ENCODE peak calls at places on chromosomes 16 and 17, in six cellular contexts. Q, Z, N, A, B and M are unnamed samples.

GRCh38 chr17:73533127-73533526 is 111.1 kb downstream of the SDK2 start:
- DNase-seq in A (no peak), Z (no peak), B (no peak), N (no peak), Q (no peak), M (no peak)

GRCh38 chr16:30894540-30895368 is 877 bp upstream of the BCL7C start:
- DNase-seq in N (peak), Q (no peak), A (peak), Z (peak), B (no peak), M (no peak)

GRCh38 chr17:80719449-80719848 is 174.8 kb downstream of the RPTOR start:
- DNase-seq in B (no peak), Q (no peak), Z (no peak), N (no peak), A (no peak), M (no peak)

GRCh38 chr17:41579484-41580243 is 7.0 kb downstream of the KRT14 start:
- DNase-seq in Z (peak), Q (peak), A (peak), N (peak), B (peak), M (peak)

GRCh38 chr17:41772218-41772585 is 14.3 kb downstream of the JUP start:
- DNase-seq in A (no peak), B (no peak), N (no peak), Z (no peak), Q (peak), M (no peak)

GRCh38 chr16:70703041-70703834 is 17.4 kb upstream of the MTSS2 start:
- DNase-seq in N (peak), Z (peak), B (peak), A (peak), Q (no peak), M (no peak)

GRCh38 chr17:2703181-2703580 is 8.4 kb downstream of the CLUH start:
- DNase-seq in Z (no peak), Q (no peak), A (no peak), B (no peak), N (no peak), M (no peak)

GRCh38 chr17:65163990-65164495 is 26.9 kb downstream of the RGS9 start:
- DNase-seq in Z (peak), B (no peak), A (peak), Q (peak), N (peak), M (peak)

GRCh38 chr17:81069084-81069645 is 34.2 kb downstream of the BAIAP2 start:
- DNase-seq in Q (peak), N (no peak), A (no peak), B (no peak), Z (no peak), M (no peak)

GRCh38 chr17:73118876-73119485 is 26.5 kb upstream of the SLC39A11 start:
- DNase-seq in Q (no peak), A (no peak), Z (no peak), B (no peak), N (no peak), M (no peak)

GRCh38 chr17:2025220-2025621 is at the start of gene RTN4RL1:
- DNase-seq in A (peak), N (peak), Z (peak), Q (peak), B (peak), M (peak)

GRCh38 chr16:53089434-53090270 is 34.9 kb downstream of the CHD9 start:
- DNase-seq in Q (no peak), A (no peak), N (no peak), B (peak), Z (peak), M (no peak)

GRCh38 chr17:73256220-73256619 is 5.5 kb downstream of the CPSF4L start:
- DNase-seq in N (no peak), B (peak), Q (no peak), A (no peak), Z (no peak), M (no peak)

GRCh38 chr17:5530265-5530782 is 44.0 kb downstream of the MIS12 start:
- DNase-seq in Q (no peak), N (no peak), A (no peak), Z (no peak), B (no peak), M (no peak)

GRCh38 chr16:21523411-21524067 is 75.8 kb upstream of the METTL9 start:
- DNase-seq in A (no peak), B (peak), Z (no peak), Q (no peak), N (no peak), M (no peak)

GRCh38 chr16:10616744-10617640 is 36.6 kb upstream of the EMP2 start:
- DNase-seq in B (peak), Q (peak), Z (peak), N (no peak), A (peak), M (no peak)

GRCh38 chr16:81478876-81479496 is 34.4 kb downstream of the CMIP start:
- DNase-seq in N (no peak), Z (no peak), B (no peak), A (peak), Q (peak), M (peak)

GRCh38 chr16:72262711-72263110 is 90.8 kb upstream of the PMFBP1 start:
- DNase-seq in Q (no peak), B (no peak), Z (no peak), A (no peak), N (no peak), M (no peak)

GRCh38 chr16:50245417-50246298 is 20.7 kb upstream of the ADCY7 start:
- DNase-seq in N (peak), Q (peak), Z (peak), A (peak), B (peak), M (peak)

GRCh38 chr17:17685775-17686291 is 4.6 kb downstream of the RAI1 start:
- DNase-seq in N (peak), Z (peak), Q (peak), A (peak), B (no peak), M (peak)

GRCh38 chr17:78390241-78391050 is 12.0 kb downstream of the PGS1 start:
- DNase-seq in B (no peak), N (peak), Z (peak), A (no peak), Q (no peak), M (no peak)

GRCh38 chr16:29304251-29304900 is 102.1 kb downstream of the NPIPB11 start:
- DNase-seq in A (no peak), Z (no peak), N (no peak), B (no peak), Q (no peak), M (no peak)

GRCh38 chr17:4533522-4534502 is 21.4 kb downstream of the MYBBP1A start:
- DNase-seq in A (peak), B (peak), Q (peak), N (no peak), Z (no peak), M (no peak)

GRCh38 chr16:2512920-2513404 is 790 bp upstream of the ATP6V0C start:
- DNase-seq in N (peak), Q (no peak), Z (no peak), B (peak), A (peak), M (no peak)

GRCh38 chr16:50448522-50448921 is 79.7 kb upstream of the BRD7 start:
- DNase-seq in N (no peak), A (peak), Z (no peak), Q (no peak), B (peak), M (no peak)

GRCh38 chr17:56434610-56435009 is 158.9 kb upstream of the NOG start:
- DNase-seq in N (no peak), A (no peak), Q (no peak), B (no peak), Z (no peak), M (peak)

GRCh38 chr16:12500771-12501170 is 302.9 kb downstream of the CPPED1 start:
- DNase-seq in B (no peak), N (no peak), Q (peak), A (peak), Z (no peak), M (no peak)

GRCh38 chr16:30805056-30805369 is 18.0 kb upstream of the ZNF629 start:
- DNase-seq in Z (no peak), N (peak), A (no peak), Q (no peak), B (no peak), M (peak)

GRCh38 chr16:9124444-9124843 is 33.0 kb downstream of the HAPSTR1 start:
- DNase-seq in B (no peak), A (no peak), Q (no peak), N (no peak), Z (no peak), M (no peak)

GRCh38 chr17:57545836-57546305 is 199.2 kb downstream of the CCDC182 start:
- DNase-seq in B (no peak), N (no peak), Q (no peak), Z (no peak), A (no peak), M (no peak)

DNA sequence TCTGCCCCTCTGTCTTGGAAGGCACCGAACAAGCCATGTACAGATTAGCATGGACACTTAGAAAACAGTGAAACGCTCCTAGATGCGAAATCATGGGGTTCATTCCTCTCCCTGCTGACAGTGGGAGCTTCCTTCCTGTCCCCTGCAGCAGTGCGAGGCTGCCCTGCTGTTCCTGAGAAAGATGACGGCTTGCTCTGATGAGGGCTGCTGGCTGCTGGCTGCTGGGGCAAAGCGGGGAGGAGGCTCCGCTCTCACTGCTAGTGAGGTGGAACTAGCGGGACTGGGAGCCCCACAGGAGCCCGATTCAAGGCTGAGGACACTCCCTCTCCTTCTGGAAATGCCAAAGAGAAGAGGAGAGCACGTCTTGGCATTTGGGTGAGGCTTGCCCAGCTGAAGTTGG is 25.9 kb upstream of the CACNG4 start:
- DNase-seq in A (no peak), Z (no peak), N (no peak), B (no peak), Q (no peak), M (no peak)
- H3K4me3 ChIP-seq in A (no peak), Z (no peak), N (no peak), B (no peak), Q (no peak), M (no peak)

GRCh38 chr17:40038882-40039513 is 15.2 kb downstream of the MED24 start:
- DNase-seq in A (peak), Q (peak), Z (peak), N (peak), B (peak), M (no peak)
- TF ChIP-seq CTCF in A (peak), Q (no peak), Z (peak), N (peak), B (peak), M (peak)

GRCh38 chr16:87604572-87605135 is 2.3 kb downstream of the JPH3 start:
- DNase-seq in N (no peak), B (no peak), Z (no peak), A (no peak), Q (no peak), M (no peak)
- H3K4me3 ChIP-seq in N (no peak), B (peak), Z (no peak), A (no peak), Q (no peak), M (no peak)

GRCh38 chr16:66444049-66444481 is 17.0 kb downstream of the BEAN1 start:
- DNase-seq in N (no peak), B (peak), Q (no peak), Z (no peak), A (no peak), M (no peak)
- TF ChIP-seq CTCF in N (peak), B (peak), Q (no peak), Z (peak), A (peak), M (no peak)

DNA sequence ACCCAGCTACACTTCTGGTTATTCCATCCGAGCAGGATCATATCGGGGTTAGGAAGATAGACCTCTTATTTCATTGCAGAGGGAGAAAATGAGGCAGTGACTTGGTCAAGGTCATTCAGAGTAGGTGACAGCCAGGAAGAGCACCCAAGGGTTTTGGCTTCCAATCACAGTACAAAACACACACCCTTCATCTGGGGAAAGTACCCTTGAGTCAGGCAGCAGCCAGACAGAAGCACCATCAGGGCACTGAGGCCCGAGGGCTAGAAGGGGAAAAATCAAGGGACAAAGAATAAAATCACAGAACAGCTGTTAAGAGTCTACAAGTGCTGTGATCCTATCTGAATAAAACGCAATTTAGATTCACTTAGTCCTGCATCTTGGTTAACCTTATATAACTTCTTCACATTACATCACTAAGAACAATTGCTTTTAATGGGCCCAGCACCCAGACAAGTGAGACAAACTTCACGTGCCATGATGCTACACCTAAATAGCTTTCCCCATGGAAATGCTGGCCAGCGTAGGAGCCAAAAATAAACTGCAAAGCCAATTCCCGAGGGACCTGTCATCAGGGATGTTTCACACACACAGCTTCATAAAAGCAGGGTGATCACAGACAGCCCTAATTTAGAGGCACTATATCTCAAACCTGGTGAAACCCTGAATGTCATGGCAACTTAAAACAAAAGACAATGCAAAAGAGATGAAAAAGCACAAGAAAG is 4.9 kb downstream of the UBE2O start:
- DNase-seq in N (no peak), A (no peak), Q (no peak), Z (peak), B (no peak), M (peak)
- H3K4me3 ChIP-seq in N (no peak), A (no peak), Q (no peak), Z (no peak), B (no peak), M (no peak)

GRCh38 chr16:86772671-86773338 is 194.5 kb downstream of the FOXL1 start:
- DNase-seq in A (no peak), B (peak), Q (no peak), N (no peak), Z (no peak), M (no peak)
- TF ChIP-seq CTCF in A (no peak), B (peak), Q (no peak), N (no peak), Z (no peak), M (no peak)

GRCh38 chr16:46573008-46573833 is 48.0 kb downstream of the SHCBP1 start:
- DNase-seq in N (peak), A (peak), Q (no peak), B (no peak), Z (peak), M (peak)
- H3K4me3 ChIP-seq in N (no peak), A (no peak), Q (no peak), B (no peak), Z (peak), M (no peak)

DNA sequence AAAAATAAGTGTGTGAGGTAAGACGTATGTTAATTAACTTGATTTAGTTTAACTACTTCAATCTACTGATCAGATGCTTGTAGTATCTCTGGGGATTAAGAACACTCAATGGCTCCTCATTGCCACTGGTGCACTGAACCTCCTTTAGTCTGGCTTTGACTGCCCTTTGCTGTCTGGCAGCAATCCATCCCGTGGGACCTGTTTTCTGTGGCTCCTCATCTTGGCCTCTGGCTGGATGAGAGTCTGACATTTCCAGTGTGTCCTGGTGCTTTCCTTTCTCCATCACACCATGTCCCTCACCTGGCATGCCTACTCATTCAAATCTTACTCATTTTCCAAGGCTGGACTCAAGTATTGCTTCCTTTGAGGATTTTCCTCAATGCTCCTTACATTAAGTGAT is 212.2 kb downstream of the CA10 start:
- DNase-seq in B (no peak), Q (no peak), Z (no peak), N (no peak), A (no peak), M (no peak)
- TF ChIP-seq CTCF in B (no peak), Q (no peak), Z (no peak), N (no peak), A (no peak), M (no peak)

DNA sequence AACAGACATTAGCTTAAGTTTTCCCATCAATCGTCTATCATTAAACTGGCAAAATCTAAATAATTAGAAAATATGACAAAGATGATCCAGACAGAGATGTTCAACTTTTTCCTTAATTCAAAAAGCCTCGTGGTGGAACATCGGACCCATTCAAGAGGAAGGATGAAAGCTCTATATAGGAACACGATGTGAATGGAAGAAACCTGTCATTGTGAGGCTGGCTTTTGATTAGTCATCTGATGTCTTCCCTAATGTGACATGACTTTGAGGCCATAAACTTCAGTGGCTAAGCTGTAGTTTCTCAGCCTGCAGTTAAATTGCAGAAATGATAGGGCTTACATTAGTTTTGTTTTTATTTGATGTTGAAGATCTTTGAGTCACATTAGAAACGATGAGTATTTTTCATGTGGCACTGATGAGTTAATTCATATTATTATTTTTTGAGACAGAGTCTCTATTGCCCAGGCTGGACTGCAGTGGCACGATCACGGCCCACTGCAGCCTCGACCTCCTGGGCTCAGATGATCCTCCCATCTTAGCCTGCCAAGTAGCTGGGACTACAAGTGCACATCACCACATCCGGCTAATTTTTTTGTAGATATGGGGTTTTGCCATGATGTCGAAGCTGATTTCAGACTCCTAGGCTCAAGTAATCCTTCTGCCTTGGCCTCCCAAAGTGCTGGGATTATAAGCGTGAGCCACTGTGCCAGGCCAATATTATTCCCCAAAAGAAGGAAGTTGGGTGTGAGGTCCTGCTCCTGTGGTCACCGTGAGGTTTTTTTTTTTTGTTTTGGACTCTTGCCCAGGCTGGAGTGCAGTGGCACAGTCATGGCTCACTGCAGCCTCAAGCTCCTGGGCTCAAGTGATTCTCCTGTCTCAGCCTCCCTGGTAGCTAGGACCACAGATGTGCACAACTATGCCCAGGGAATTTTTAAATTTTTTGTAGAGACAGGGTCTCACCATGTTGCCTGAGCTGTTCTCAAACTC is 1.3 kb downstream of the AMZ2 start:
- DNase-seq in N (peak), A (peak), B (no peak), Q (no peak), Z (no peak), M (peak)
- H3K4me3 ChIP-seq in N (no peak), A (peak), B (peak), Q (no peak), Z (peak), M (peak)

DNA sequence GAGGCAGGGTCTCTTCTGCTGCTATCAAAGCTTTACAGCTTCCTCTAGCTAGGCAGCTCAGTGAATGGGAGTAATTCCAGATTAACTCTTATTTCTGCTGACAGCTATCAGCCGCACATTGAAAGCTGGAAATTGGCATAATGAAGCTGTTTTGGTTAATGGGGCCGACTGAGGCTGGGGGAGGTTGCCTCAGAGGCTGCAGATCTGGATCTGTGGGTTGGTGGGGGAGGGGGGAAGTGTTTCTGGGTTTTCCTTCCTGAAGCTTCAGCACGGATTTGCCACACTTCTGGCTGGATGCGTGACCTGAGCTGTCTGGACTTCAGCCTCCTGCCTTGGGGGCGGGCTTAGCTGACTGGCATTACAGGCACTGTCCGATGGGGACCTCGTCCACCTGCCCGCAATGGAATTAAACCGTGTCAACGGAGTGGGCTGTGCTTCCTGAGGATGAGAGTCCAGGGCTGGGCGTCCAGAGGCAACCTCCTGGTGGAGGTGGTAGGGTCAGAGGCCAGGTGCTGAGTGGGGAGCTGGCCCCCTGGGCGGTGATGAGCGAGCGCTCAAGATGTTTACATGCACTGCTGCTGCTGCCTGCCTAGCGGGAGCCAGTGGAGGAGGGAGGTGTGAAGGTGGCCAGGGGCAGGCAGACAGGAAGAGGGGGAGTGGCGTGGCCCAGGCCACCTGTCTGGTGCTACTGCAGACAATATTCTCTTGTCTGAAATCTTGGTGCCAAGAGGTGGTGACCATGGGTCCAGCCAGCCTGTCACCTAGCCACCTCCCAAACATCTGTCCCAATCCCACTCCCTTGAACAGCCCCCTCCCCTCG is 6.7 kb upstream of the ABCC3 start:
- DNase-seq in Q (peak), Z (no peak), N (no peak), B (peak), A (no peak), M (no peak)
- TF ChIP-seq CTCF in Q (no peak), Z (no peak), N (no peak), B (no peak), A (no peak), M (no peak)